ENCODE peak calls at places on chromosomes 7 and 10, in four cellular contexts. X, A, D and V are unnamed samples. For H3K9me3, the result is how much of the 10 kb centered on the place peaks cover.

GRCh38 chr7:12031638-12032037 is 179.5 kb upstream of the TMEM106B start:
- DNase-seq in X (no peak), A (no peak), D (no peak), V (no peak)

GRCh38 chr10:88850712-88851111 is 932 bp downstream of the ANKRD22 start:
- DNase-seq in X (no peak), A (no peak), D (no peak), V (no peak)

GRCh38 chr10:87659571-87660483 is at the start of gene PAPSS2:
- DNase-seq in X (peak), A (peak), D (no peak), V (peak)

GRCh38 chr7:56097700-56098099 is 4.9 kb upstream of the PHKG1 start:
- DNase-seq in X (peak), A (no peak), D (no peak), V (no peak)

GRCh38 chr7:129689995-129690581 is 78.6 kb downstream of the NRF1 start:
- DNase-seq in X (no peak), A (no peak), D (no peak), V (no peak)

GRCh38 chr7:27300401-27300800 is 57.8 kb downstream of the EVX1 start:
- DNase-seq in X (no peak), A (no peak), D (no peak), V (no peak)

GRCh38 chr10:58027431-58027830 is 240.3 kb downstream of the IPMK start:
- DNase-seq in X (no peak), A (no peak), D (no peak), V (no peak)

GRCh38 chr7:129574487-129574886 is 37.0 kb upstream of the NRF1 start:
- DNase-seq in X (no peak), A (no peak), D (no peak), V (no peak)

GRCh38 chr10:109958059-109958458 is 34.7 kb upstream of the XPNPEP1 start:
- DNase-seq in X (no peak), A (no peak), D (no peak), V (no peak)

GRCh38 chr10:126738001-126738400 is 67.5 kb upstream of the C10orf90 start:
- DNase-seq in X (no peak), A (no peak), D (no peak), V (no peak)

GRCh38 chr7:137342340-137342739 is 1.2 kb downstream of the PTN start:
- DNase-seq in X (no peak), A (no peak), D (no peak), V (no peak)

GRCh38 chr7:44673771-44674170 is 67.3 kb downstream of the OGDH start:
- DNase-seq in X (no peak), A (no peak), D (no peak), V (no peak)

GRCh38 chr10:80068270-80068669 is 10.2 kb upstream of the TMEM254 start:
- DNase-seq in X (no peak), A (no peak), D (no peak), V (no peak)

GRCh38 chr7:139246905-139247304 is 15.9 kb downstream of the UBN2 start:
- DNase-seq in X (no peak), A (no peak), D (no peak), V (no peak)

GRCh38 chr10:201328-201771 is 66.1 kb downstream of the ZMYND11 start:
- DNase-seq in X (no peak), A (no peak), D (no peak), V (no peak)

GRCh38 chr7:81616951-81617350 is 152.9 kb downstream of the HGF start:
- DNase-seq in X (no peak), A (no peak), D (no peak), V (no peak)

GRCh38 chr10:102413806-102414561 is 4.6 kb downstream of the PSD start:
- DNase-seq in X (no peak), A (no peak), D (no peak), V (no peak)

GRCh38 chr7:144403102-144403501 is 391 bp downstream of the NOBOX start:
- DNase-seq in X (peak), A (no peak), D (no peak), V (no peak)

GRCh38 chr7:106591146-106591545 is 69.8 kb downstream of the CCDC71L start:
- DNase-seq in X (no peak), A (no peak), D (no peak), V (no peak)

GRCh38 chr10:131774618-131775443 is 126.0 kb upstream of the PPP2R2D start:
- DNase-seq in X (no peak), A (no peak), D (no peak), V (no peak)

GRCh38 chr10:131773989-131774343 is 126.8 kb upstream of the PPP2R2D start:
- DNase-seq in X (no peak), A (no peak), D (no peak), V (no peak)

GRCh38 chr10:131771634-131772358 is 129.0 kb upstream of the PPP2R2D start:
- DNase-seq in X (no peak), A (no peak), D (no peak), V (no peak)

GRCh38 chr10:131775444-131775832 is 125.4 kb upstream of the PPP2R2D start:
- DNase-seq in X (no peak), A (no peak), D (no peak), V (no peak)

DNA sequence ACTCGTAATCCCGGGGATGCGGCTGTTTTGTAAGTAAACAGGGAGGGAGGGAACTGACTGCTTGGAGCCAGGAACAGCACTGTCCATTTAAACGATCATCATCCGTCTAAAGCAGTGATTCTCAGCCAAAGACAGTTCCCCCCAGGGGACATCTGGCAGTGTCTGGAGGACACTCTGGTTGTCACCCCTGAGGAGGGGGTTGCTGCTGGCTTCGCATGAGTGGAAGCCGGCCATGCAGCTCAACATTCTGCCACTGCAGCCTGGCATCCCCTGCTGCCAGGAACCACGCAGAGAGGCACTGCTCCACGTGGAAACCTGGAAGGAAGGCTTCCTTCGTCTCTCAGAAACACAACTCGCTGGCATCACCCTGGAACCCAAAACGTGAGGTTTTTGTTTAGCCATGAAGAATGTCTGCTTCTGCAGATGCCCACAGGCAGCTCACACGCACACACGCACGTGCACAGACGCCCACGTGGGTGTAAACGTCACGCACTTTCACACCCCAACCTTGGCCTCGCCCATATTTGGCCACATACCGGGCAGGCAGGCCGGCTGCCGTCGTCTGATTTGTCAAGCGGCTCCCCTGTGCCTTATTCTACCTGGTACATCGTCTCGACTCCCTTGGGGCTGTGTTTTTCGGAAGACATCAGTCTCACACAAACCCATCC is 127.4 kb upstream of the PPP2R2D start:
- DNase-seq in X (no peak), A (no peak), D (no peak), V (no peak)
- H3K9me3 ChIP-seq in X (under half), A (under half), D (under half), V (under half)

GRCh38 chr7:157623556-157623955 is 286.8 kb downstream of the DNAJB6 start:
- DNase-seq in X (no peak), A (no peak), D (no peak), V (no peak)
- H3K9me3 ChIP-seq in X (under half), A (under half), D (under half), V (under half)

DNA sequence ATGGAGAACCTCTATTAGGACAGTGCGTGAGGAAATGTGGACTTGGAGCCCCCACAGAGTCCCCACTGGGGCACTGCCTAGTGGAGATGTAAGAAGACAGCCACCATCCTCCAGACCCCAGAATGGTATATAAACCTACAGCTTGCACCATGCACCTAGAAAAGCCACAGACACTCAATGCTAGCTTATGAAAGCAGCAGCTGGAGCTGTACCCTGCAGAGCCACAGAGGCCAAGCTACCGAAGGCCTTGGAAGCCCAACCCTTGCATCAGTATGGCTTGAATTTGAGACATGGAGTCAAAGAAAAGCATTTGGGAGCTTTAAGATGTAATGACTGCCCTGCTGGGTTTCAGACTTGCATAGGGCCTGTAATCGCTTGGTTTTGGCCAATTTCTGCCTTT is 361.3 kb downstream of the ZNF248 start:
- DNase-seq in X (no peak), A (no peak), D (no peak), V (no peak)
- H3K9me3 ChIP-seq in X (under half), A (under half), D (under half), V (under half)

DNA sequence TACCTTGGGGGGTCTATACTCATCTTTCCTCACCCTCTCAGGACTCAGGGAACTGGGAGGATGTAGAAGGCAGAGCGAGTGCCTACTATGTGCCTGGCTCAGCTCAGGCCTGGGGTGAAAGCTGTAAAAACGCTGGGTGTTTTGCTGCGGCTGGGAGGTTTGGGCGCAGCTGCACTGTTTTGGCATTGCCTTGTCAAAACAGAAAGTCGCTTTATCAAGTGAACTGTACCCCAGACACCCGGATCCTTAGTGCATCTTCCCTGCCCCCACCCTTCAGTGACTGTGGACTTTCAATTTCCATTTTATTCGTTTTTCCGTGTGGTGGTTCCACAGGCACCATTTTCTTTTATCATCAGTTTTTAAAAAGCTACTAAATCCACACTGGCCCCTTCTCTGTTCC is 86.7 kb upstream of the ZNF716 start:
- DNase-seq in X (no peak), A (no peak), D (no peak), V (no peak)
- H3K9me3 ChIP-seq in X (under half), A (half or more), D (under half), V (under half)

GRCh38 chr7:1844956-1845390 is 174.9 kb downstream of the ELFN1 start:
- DNase-seq in X (peak), A (no peak), D (no peak), V (no peak)
- H3K9me3 ChIP-seq in X (under half), A (under half), D (under half), V (under half)

DNA sequence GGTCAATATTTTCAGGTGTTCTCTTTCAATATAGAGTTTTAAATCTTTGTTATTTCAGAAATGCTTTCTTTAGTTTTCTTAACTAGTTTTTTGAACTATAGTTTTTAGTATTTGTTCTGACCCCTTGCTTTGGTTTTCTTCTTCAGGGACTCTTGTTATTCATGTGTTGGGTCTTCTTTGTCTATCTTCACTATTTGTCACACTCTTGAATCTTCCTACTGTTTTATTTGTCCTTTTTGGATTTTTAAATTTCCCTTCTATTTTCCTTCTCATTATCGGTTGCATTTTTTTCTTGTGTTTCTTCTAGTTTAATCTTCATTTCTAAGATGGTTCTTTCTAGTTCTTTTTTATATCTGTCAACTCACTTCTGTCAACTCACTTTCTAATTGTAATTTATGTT is 37.1 kb upstream of the PRKAG2 start:
- DNase-seq in X (no peak), A (no peak), D (no peak), V (no peak)
- H3K9me3 ChIP-seq in X (under half), A (under half), D (under half), V (under half)

DNA sequence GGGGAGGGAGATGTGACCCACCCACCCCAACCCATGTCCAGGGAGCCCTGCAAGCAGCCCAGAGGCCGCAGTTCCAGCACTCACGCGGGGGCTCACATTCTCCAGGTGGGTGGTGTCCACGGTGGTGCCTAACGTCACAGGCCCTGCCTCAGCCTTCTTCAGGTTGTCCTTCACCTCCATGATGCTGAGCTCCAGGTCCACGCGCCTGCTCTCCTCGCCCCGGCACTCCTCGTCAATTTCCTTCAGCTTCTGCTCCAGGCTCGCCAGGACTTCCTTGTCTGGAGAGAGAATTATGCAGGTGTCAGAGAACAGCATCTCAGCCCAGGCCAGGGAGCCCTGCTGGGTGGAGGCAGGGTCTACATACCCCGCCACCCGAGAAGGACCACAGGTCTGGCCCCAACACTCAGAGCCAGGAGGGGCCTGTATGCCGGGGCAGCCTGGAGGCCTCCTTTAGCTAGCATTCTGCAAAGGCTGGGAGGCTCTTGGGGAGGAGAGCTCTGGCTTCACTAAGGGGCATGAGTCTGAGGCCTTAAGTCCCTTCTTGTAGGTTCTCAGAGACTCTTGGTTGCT is 58.2 kb downstream of the VWA2 start:
- DNase-seq in X (peak), A (no peak), D (no peak), V (no peak)
- H3K9me3 ChIP-seq in X (under half), A (under half), D (under half), V (under half)

DNA sequence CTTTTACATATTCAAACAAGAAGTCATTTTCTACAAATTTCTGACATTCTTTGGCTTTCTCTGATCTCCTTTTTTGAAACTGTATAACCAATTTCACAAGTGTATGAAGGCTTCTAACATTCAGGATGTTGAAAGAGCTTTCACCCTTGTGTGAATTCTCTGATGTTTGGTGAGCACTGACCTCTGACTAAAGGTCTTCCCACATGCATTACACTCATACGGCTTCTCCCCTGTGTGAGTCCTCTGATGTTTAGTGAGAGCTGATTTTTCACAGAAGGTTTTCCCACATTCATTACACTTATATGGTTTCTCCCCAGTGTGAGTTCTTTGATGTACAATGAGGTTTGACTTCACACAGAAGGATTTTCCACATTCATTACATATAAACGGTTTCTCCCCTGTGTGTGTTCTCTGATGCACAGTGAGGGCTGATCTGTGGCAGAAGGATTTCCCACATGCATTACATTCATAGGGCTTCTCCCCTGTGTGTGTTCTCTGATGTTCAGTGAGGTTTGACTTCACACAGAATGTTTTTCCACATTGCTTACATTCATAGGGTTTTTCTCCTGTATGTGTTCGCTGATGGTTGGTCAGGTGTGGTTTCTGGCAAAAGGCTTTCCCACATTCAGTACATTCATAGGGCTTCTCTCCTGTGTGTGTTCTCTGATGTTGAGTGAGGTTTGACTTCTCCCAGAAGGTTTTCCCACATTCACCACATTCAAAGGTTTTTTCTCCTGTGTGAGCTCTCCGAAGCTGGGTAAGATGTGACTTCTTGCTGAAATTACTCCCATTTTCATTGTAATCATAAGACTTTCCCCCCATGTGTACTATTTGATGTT is 25.7 kb downstream of the ZNF248 start:
- DNase-seq in X (no peak), A (no peak), D (no peak), V (no peak)
- H3K9me3 ChIP-seq in X (under half), A (under half), D (half or more), V (under half)